ENCODE peak calls at places on chromosome 7, in ten cellular contexts. A, R, O, X, F, L, Z, V, Q and G are unnamed samples.
A peak's percentile ranks its signal among the peaks of the same experiment; 100 is the strongest.

GRCh38 chr7:80630611-80631010 is 7.8 kb upstream of the CD36 start:
- DNase-seq in A (peak; percentile 71), R (no peak), O (no peak), Q (peak; percentile 89), X (peak; percentile 4), V (no peak), F (no peak), L (no peak), Z (no peak), G (no peak)

GRCh38 chr7:102082693-102083385 is 203.8 kb upstream of the SH2B2 start:
- DNase-seq in L (no peak), Q (peak; percentile 59), R (no peak), F (no peak), X (no peak), Z (no peak), V (no peak), O (no peak), A (peak; percentile 20), G (no peak)

GRCh38 chr7:141663081-141663510 is 38.9 kb downstream of the DENND11 start:
- DNase-seq in V (no peak), Z (no peak), O (no peak), F (no peak), Q (no peak), X (no peak), L (no peak), R (no peak), A (peak; percentile 28), G (no peak)

GRCh38 chr7:90560730-90561129 is 35.4 kb upstream of the CDK14 start:
- DNase-seq in V (no peak), O (no peak), A (peak; percentile 61), R (no peak), F (peak; percentile 52), Q (peak; percentile 69), Z (no peak), X (no peak), L (no peak), G (no peak)

GRCh38 chr7:75850222-75850621 is 28.6 kb upstream of the RHBDD2 start:
- DNase-seq in A (no peak), R (no peak), F (no peak), Q (no peak), V (no peak), X (no peak), Z (no peak), O (no peak), L (no peak), G (no peak)

GRCh38 chr7:44293561-44294324 is 31.7 kb downstream of the CAMK2B start:
- DNase-seq in A (no peak), F (no peak), Q (no peak), L (no peak), R (peak; percentile 46), V (no peak), X (no peak), Z (no peak), O (no peak), G (no peak)

GRCh38 chr7:151539055-151539714 is 19.5 kb upstream of the RHEB start:
- DNase-seq in O (peak; percentile 45), X (peak; percentile 31), Q (no peak), F (no peak), V (peak; percentile 92), A (no peak), L (no peak), Z (no peak), R (peak; percentile 50), G (no peak)

GRCh38 chr7:13414661-13415105 is 574.8 kb downstream of the ETV1 start:
- DNase-seq in F (no peak), A (no peak), Z (no peak), Q (no peak), X (peak; percentile 67), R (no peak), O (no peak), L (no peak), V (peak; percentile 91), G (no peak)

GRCh38 chr7:8277394-8277982 is 15.5 kb upstream of the ICA1 start:
- DNase-seq in Q (no peak), V (peak; percentile 42), F (no peak), X (peak; percentile 19), A (no peak), Z (no peak), O (no peak), L (no peak), R (peak; percentile 54), G (no peak)

GRCh38 chr7:47402941-47403340 is 179.0 kb downstream of the TNS3 start:
- DNase-seq in V (no peak), O (no peak), Q (no peak), F (no peak), R (no peak), L (no peak), Z (no peak), A (no peak), X (no peak), G (no peak)

GRCh38 chr7:148772297-148773089 is 73.8 kb downstream of the CUL1 start:
- DNase-seq in X (no peak), L (no peak), Z (no peak), O (no peak), V (no peak), F (peak; percentile 53), A (peak; percentile 63), Q (peak; percentile 87), R (peak; percentile 15), G (peak; percentile 82)

GRCh38 chr7:45067582-45067981 is 21.2 kb downstream of the NACAD start:
- DNase-seq in R (no peak), F (no peak), Q (no peak), X (no peak), V (no peak), O (no peak), Z (no peak), L (no peak), A (no peak), G (no peak)

GRCh38 chr7:142348921-142349401 is 91.1 kb upstream of the PRSS58 start:
- DNase-seq in R (no peak), O (no peak), A (no peak), X (no peak), Q (no peak), L (no peak), V (no peak), F (no peak), Z (no peak), G (no peak)

GRCh38 chr7:98202367-98203195 is 8.7 kb upstream of the BHLHA15 start:
- DNase-seq in Z (no peak), A (no peak), V (peak; percentile 93), F (no peak), X (no peak), O (no peak), R (no peak), L (peak; percentile 71), Q (no peak), G (no peak)

GRCh38 chr7:75531359-75531821 is 39.3 kb downstream of the SPDYE5 start:
- DNase-seq in O (no peak), R (peak; percentile 88), X (no peak), L (no peak), Z (no peak), F (no peak), V (no peak), Q (no peak), A (no peak), G (peak; percentile 50)

GRCh38 chr7:108611268-108611667 is 41.6 kb downstream of the DNAJB9 start:
- DNase-seq in O (no peak), Q (no peak), A (no peak), Z (no peak), L (no peak), X (no peak), V (no peak), R (peak; percentile 34), F (no peak), G (no peak)

GRCh38 chr7:2864999-2865670 is 21.0 kb upstream of the GNA12 start:
- DNase-seq in V (peak; percentile 88), X (peak; percentile 70), Z (peak; percentile 72), O (no peak), R (peak; percentile 77), A (peak; percentile 79), Q (peak; percentile 79), L (peak; percentile 73), F (no peak), G (peak; percentile 48)

GRCh38 chr7:124088590-124088989 is 55.7 kb upstream of the TMEM229A start:
- DNase-seq in Z (no peak), A (no peak), F (no peak), X (no peak), O (no peak), R (no peak), Q (peak; percentile 69), L (no peak), V (no peak), G (no peak)

GRCh38 chr7:29857654-29858053 is 51.3 kb downstream of the WIPF3 start:
- DNase-seq in Q (no peak), L (no peak), R (no peak), O (no peak), X (no peak), V (no peak), Z (no peak), A (no peak), F (no peak), G (no peak)

GRCh38 chr7:64880322-64881297 is 22.5 kb upstream of the ZNF273 start:
- DNase-seq in X (no peak), Z (no peak), Q (no peak), A (no peak), O (no peak), V (no peak), F (no peak), R (no peak), L (no peak), G (no peak)

GRCh38 chr7:121107923-121108498 is 119.5 kb downstream of the CPED1 start:
- DNase-seq in L (no peak), Z (no peak), A (peak; percentile 83), V (peak; percentile 83), R (peak; percentile 11), F (peak; percentile 26), O (peak; percentile 78), Q (peak; percentile 87), X (peak; percentile 50), G (peak; percentile 52)

GRCh38 chr7:104926905-104927454 is 87.0 kb upstream of the KMT2E start:
- DNase-seq in F (no peak), O (no peak), Q (no peak), V (no peak), Z (peak; percentile 54), L (no peak), X (no peak), A (no peak), R (peak; percentile 50), G (no peak)

GRCh38 chr7:35849158-35849831 is 48.4 kb downstream of the SEPTIN7 start:
- DNase-seq in A (peak; percentile 58), Q (no peak), R (peak; percentile 30), X (no peak), V (no peak), F (no peak), O (no peak), L (no peak), Z (no peak), G (no peak)

GRCh38 chr7:24963218-24963617 is 16.8 kb downstream of the OSBPL3 start:
- DNase-seq in F (peak; percentile 66), V (peak; percentile 79), R (peak; percentile 18), L (no peak), Q (peak; percentile 67), Z (no peak), O (peak; percentile 78), X (no peak), A (peak; percentile 67), G (no peak)

GRCh38 chr7:147756290-147756689 is 834.3 kb upstream of the C7orf33 start:
- DNase-seq in L (no peak), R (no peak), X (peak; percentile 51), O (no peak), F (no peak), A (no peak), Z (no peak), Q (no peak), V (no peak), G (no peak)

GRCh38 chr7:104040666-104041065 is 51.2 kb upstream of the RELN start:
- DNase-seq in O (no peak), Q (no peak), V (no peak), X (no peak), L (no peak), F (no peak), R (no peak), A (no peak), Z (no peak), G (no peak)

GRCh38 chr7:116728413-116728812 is 56.4 kb downstream of the MET start:
- DNase-seq in F (no peak), V (peak; percentile 72), A (no peak), Z (no peak), O (no peak), L (no peak), Q (no peak), R (no peak), X (no peak), G (no peak)

GRCh38 chr7:104848386-104848990 is 165.5 kb upstream of the KMT2E start:
- DNase-seq in L (peak; percentile 46), A (peak; percentile 60), Z (peak; percentile 25), F (peak; percentile 3), R (peak; percentile 71), X (peak; percentile 43), V (peak; percentile 82), Q (peak; percentile 42), O (peak; percentile 47), G (peak; percentile 18)